ENCODE peak calls at places on chromosomes 12 and 14, in six cellular contexts. Z is activated naive CD8-positive, alpha-beta T cell treated with anti-CD3 and anti-CD28 coated beads for 36 hours; A is HEK293T; K is stimulated activated CD4-positive, alpha-beta T cell treated with anti-CD3 and anti-CD28 coated beads, Interleukin-2, amount 100 ng/mL, for 48 hours; G is iPS DF 6.9; X is NCI-H1105. L is an unnamed sample.

GRCh38 chr14:77615231-77616132 is 955 bp downstream of the SPTLC2 start:
- DNase-seq in Z (peak), A (peak), K (no peak), G (no peak), X (no peak), L (peak)

GRCh38 chr12:13573698-13574321 is 377.3 kb downstream of the EMP1 start:
- DNase-seq in Z (no peak), A (no peak), K (no peak), G (no peak), X (no peak), L (no peak)

GRCh38 chr12:47078733-47079364 is 572 bp upstream of the PCED1B start:
- DNase-seq in Z (peak), A (peak), K (peak), G (no peak), X (no peak), L (peak)

GRCh38 chr12:49456280-49456679 is 82.5 kb upstream of the KCNH3 start:
- DNase-seq in Z (no peak), A (no peak), K (no peak), G (no peak), X (no peak), L (no peak)

GRCh38 chr14:52265248-52265647 is 2.2 kb upstream of the PTGDR start:
- DNase-seq in Z (no peak), A (no peak), K (no peak), G (no peak), X (no peak), L (no peak)

GRCh38 chr12:89565002-89565401 is 39.2 kb upstream of the POC1B start:
- DNase-seq in Z (no peak), A (no peak), K (no peak), G (no peak), X (no peak), L (no peak)

GRCh38 chr14:103186894-103187586 is 63.8 kb downstream of the TNFAIP2 start:
- DNase-seq in Z (no peak), A (no peak), K (no peak), G (no peak), X (no peak), L (no peak)

GRCh38 chr12:42396473-42397259 is 70.7 kb downstream of the PPHLN1 start:
- DNase-seq in Z (no peak), A (no peak), K (no peak), G (no peak), X (no peak), L (no peak)

GRCh38 chr14:34424488-34424887 is 37.6 kb downstream of the SPTSSA start:
- DNase-seq in Z (no peak), A (no peak), K (no peak), G (no peak), X (no peak), L (no peak)

GRCh38 chr14:23751591-23751990 is 115.4 kb downstream of the DHRS2 start:
- DNase-seq in Z (no peak), A (no peak), K (no peak), G (no peak), X (no peak), L (no peak)

GRCh38 chr12:32444895-32445294 is 45.5 kb downstream of the FGD4 start:
- DNase-seq in Z (no peak), A (no peak), K (no peak), G (no peak), X (peak), L (no peak)

GRCh38 chr12:130832561-130833209 is 6.4 kb downstream of the STX2 start:
- DNase-seq in Z (no peak), A (no peak), K (no peak), G (no peak), X (no peak), L (no peak)

GRCh38 chr14:39246618-39247017 is 12.9 kb downstream of the MIA2 start:
- DNase-seq in Z (no peak), A (no peak), K (no peak), G (no peak), X (no peak), L (no peak)

GRCh38 chr14:94021001-94021400 is 5.1 kb upstream of the OTUB2 start:
- DNase-seq in Z (no peak), A (no peak), K (no peak), G (no peak), X (no peak), L (no peak)

GRCh38 chr12:103924761-103925641 is 5.2 kb upstream of the HSP90B1 start:
- DNase-seq in Z (peak), A (peak), K (peak), G (no peak), X (no peak), L (peak)

GRCh38 chr12:118058881-118059644 is 1.9 kb downstream of the WSB2 start:
- DNase-seq in Z (no peak), A (no peak), K (no peak), G (no peak), X (no peak), L (no peak)

GRCh38 chr14:103161054-103161397 is 37.8 kb downstream of the TNFAIP2 start:
- DNase-seq in Z (no peak), A (no peak), K (no peak), G (no peak), X (no peak), L (no peak)

GRCh38 chr12:93785262-93786010 is 108.3 kb downstream of the CRADD start:
- DNase-seq in Z (peak), A (no peak), K (no peak), G (peak), X (no peak), L (peak)

GRCh38 chr14:105260826-105261438 is 12.6 kb downstream of the BTBD6 start:
- DNase-seq in Z (no peak), A (no peak), K (no peak), G (no peak), X (no peak), L (no peak)

GRCh38 chr12:12503384-12504078 is 59.1 kb downstream of the DUSP16 start:
- DNase-seq in Z (peak), A (no peak), K (no peak), G (peak), X (no peak), L (peak)